ENCODE peak calls at places on chromosomes 11 and 22, in ten cellular contexts. One of them, this sample, is unnamed.

GRCh38 chr11:76631566-76632308 is 38.8 kb downstream of the LRRC32 start:
- DNase-seq in HFF-Myc: no peak
- DNase-seq in bronchial epithelial cell: no peak
- DNase-seq in lower lobe of right lung: no peak
- DNase-seq in nephron progenitor cell: no peak
- DNase-seq in pancreas: no peak
- DNase-seq in AG04450: no peak
- DNase-seq in glutamatergic neuron: no peak
- DNase-seq in H1: no peak
- DNase-seq in GM23338: no peak
- DNase-seq in this sample: no peak

GRCh38 chr11:22875869-22876473 is 15.7 kb upstream of the CCDC179 start:
- DNase-seq in glutamatergic neuron: peak
- DNase-seq in lower lobe of right lung: no peak
- DNase-seq in bronchial epithelial cell: peak
- DNase-seq in GM23338: peak
- DNase-seq in HFF-Myc: peak
- DNase-seq in nephron progenitor cell: peak
- DNase-seq in AG04450: peak
- DNase-seq in H1: no peak
- DNase-seq in pancreas: peak
- DNase-seq in this sample: peak

GRCh38 chr22:42608481-42609361 is 6.0 kb downstream of the POLDIP3 start:
- DNase-seq in bronchial epithelial cell: peak
- DNase-seq in lower lobe of right lung: no peak
- DNase-seq in HFF-Myc: no peak
- DNase-seq in pancreas: no peak
- DNase-seq in nephron progenitor cell: no peak
- DNase-seq in H1: no peak
- DNase-seq in AG04450: peak
- DNase-seq in GM23338: no peak
- DNase-seq in glutamatergic neuron: no peak
- DNase-seq in this sample: no peak

GRCh38 chr22:47572443-47572842 is 810.0 kb downstream of the TBC1D22A start:
- DNase-seq in bronchial epithelial cell: no peak
- DNase-seq in nephron progenitor cell: no peak
- DNase-seq in H1: no peak
- DNase-seq in HFF-Myc: no peak
- DNase-seq in GM23338: no peak
- DNase-seq in lower lobe of right lung: no peak
- DNase-seq in glutamatergic neuron: no peak
- DNase-seq in AG04450: no peak
- DNase-seq in pancreas: no peak
- DNase-seq in this sample: no peak

GRCh38 chr11:42657169-42657568 is 654.6 kb upstream of the API5 start:
- DNase-seq in bronchial epithelial cell: no peak
- DNase-seq in AG04450: no peak
- DNase-seq in glutamatergic neuron: no peak
- DNase-seq in HFF-Myc: no peak
- DNase-seq in lower lobe of right lung: no peak
- DNase-seq in H1: no peak
- DNase-seq in nephron progenitor cell: no peak
- DNase-seq in GM23338: no peak
- DNase-seq in pancreas: no peak
- DNase-seq in this sample: no peak

GRCh38 chr11:105915036-105915435 is 107.0 kb downstream of the MSANTD4 start:
- DNase-seq in H1: no peak
- DNase-seq in pancreas: no peak
- DNase-seq in HFF-Myc: no peak
- DNase-seq in nephron progenitor cell: no peak
- DNase-seq in lower lobe of right lung: no peak
- DNase-seq in bronchial epithelial cell: no peak
- DNase-seq in AG04450: no peak
- DNase-seq in GM23338: peak
- DNase-seq in glutamatergic neuron: no peak
- DNase-seq in this sample: no peak

GRCh38 chr22:23225724-23226496 is 45.6 kb downstream of the BCR start:
- DNase-seq in HFF-Myc: no peak
- DNase-seq in H1: no peak
- DNase-seq in bronchial epithelial cell: peak
- DNase-seq in AG04450: no peak
- DNase-seq in glutamatergic neuron: no peak
- DNase-seq in GM23338: no peak
- DNase-seq in pancreas: peak
- DNase-seq in nephron progenitor cell: no peak
- DNase-seq in lower lobe of right lung: peak
- DNase-seq in this sample: no peak

GRCh38 chr11:121699801-121700200 is 247.0 kb upstream of the SORL1-AS1 start:
- DNase-seq in glutamatergic neuron: no peak
- DNase-seq in HFF-Myc: no peak
- DNase-seq in nephron progenitor cell: no peak
- DNase-seq in GM23338: no peak
- DNase-seq in pancreas: no peak
- DNase-seq in H1: no peak
- DNase-seq in bronchial epithelial cell: no peak
- DNase-seq in AG04450: no peak
- DNase-seq in lower lobe of right lung: no peak
- DNase-seq in this sample: no peak

GRCh38 chr11:12693075-12693473 is 18.9 kb downstream of the TEAD1 start:
- DNase-seq in GM23338: no peak
- DNase-seq in pancreas: no peak
- DNase-seq in H1: no peak
- DNase-seq in nephron progenitor cell: no peak
- DNase-seq in glutamatergic neuron: no peak
- DNase-seq in lower lobe of right lung: no peak
- DNase-seq in bronchial epithelial cell: no peak
- DNase-seq in AG04450: no peak
- DNase-seq in HFF-Myc: no peak
- DNase-seq in this sample: no peak

GRCh38 chr11:12691473-12691872 is 17.3 kb downstream of the TEAD1 start:
- DNase-seq in glutamatergic neuron: no peak
- DNase-seq in AG04450: no peak
- DNase-seq in HFF-Myc: peak
- DNase-seq in GM23338: no peak
- DNase-seq in pancreas: no peak
- DNase-seq in nephron progenitor cell: no peak
- DNase-seq in H1: no peak
- DNase-seq in bronchial epithelial cell: no peak
- DNase-seq in lower lobe of right lung: no peak
- DNase-seq in this sample: no peak

GRCh38 chr11:12693485-12694181 is 19.4 kb downstream of the TEAD1 start:
- DNase-seq in GM23338: no peak
- DNase-seq in bronchial epithelial cell: peak
- DNase-seq in nephron progenitor cell: no peak
- DNase-seq in pancreas: peak
- DNase-seq in glutamatergic neuron: no peak
- DNase-seq in H1: no peak
- DNase-seq in HFF-Myc: peak
- DNase-seq in lower lobe of right lung: peak
- DNase-seq in AG04450: peak
- DNase-seq in this sample: peak

GRCh38 chr11:12694182-12694531 is 19.9 kb downstream of the TEAD1 start:
- DNase-seq in AG04450: no peak
- DNase-seq in bronchial epithelial cell: peak
- DNase-seq in H1: no peak
- DNase-seq in GM23338: peak
- DNase-seq in pancreas: peak
- DNase-seq in nephron progenitor cell: no peak
- DNase-seq in lower lobe of right lung: peak
- DNase-seq in glutamatergic neuron: no peak
- DNase-seq in HFF-Myc: no peak
- DNase-seq in this sample: no peak

DNA sequence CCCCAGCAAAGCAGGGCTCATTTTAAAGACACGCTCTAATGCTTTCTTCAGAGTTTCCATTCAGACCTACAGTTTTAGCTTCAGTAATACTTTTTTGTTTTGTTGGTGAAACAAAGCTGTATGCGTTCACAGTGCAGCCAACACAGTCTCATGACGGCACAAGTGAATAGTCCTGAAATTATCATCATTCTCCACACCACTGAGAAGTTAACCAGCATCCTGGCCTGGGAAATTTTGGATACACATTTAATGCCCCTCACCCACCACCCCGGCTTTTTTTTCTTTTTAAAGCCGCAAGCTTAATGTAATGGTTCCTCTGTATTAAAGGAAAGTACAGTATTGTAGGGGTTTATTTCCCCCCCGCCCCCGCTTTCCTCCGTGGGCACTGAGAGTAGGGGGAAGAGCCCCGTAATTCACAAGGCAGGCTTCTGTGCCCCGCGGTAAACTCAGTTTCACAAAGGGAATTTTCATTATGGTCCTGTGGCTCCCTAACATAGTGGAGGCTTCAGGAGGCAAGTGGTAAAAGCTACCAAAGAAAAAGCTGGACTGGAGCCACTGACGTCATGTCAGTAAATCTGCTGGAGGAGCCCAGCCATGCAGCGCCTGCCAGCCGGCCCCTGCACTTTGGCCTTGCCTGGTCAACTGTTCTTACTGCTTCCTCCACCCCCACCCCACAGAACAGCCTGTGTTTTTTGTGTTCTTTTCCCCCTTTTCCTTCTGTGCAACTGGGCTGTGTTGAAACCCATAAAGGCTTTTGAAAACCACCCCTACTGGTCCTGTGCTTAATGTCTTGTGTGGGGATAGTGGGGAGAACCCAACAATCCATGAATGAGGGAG is 18.2 kb downstream of the TEAD1 start:
- DNase-seq in H1: no peak
- DNase-seq in nephron progenitor cell: peak
- DNase-seq in HFF-Myc: peak
- DNase-seq in glutamatergic neuron: peak
- DNase-seq in pancreas: peak
- DNase-seq in lower lobe of right lung: peak
- DNase-seq in bronchial epithelial cell: peak
- DNase-seq in AG04450: peak
- DNase-seq in GM23338: no peak
- DNase-seq in this sample: peak
- TF ChIP-seq CTCF in H1: no peak
- TF ChIP-seq CTCF in nephron progenitor cell: no peak
- TF ChIP-seq CTCF in HFF-Myc: no peak
- TF ChIP-seq CTCF in glutamatergic neuron: no peak
- TF ChIP-seq CTCF in pancreas: no peak
- TF ChIP-seq CTCF in lower lobe of right lung: no peak
- TF ChIP-seq CTCF in bronchial epithelial cell: no peak
- TF ChIP-seq CTCF in AG04450: peak
- TF ChIP-seq CTCF in GM23338: no peak
- TF ChIP-seq CTCF in this sample: no peak

GRCh38 chr11:72217856-72218745 is 1.5 kb downstream of the FOLR2 start:
- DNase-seq in GM23338: no peak
- DNase-seq in H1: no peak
- DNase-seq in glutamatergic neuron: no peak
- DNase-seq in lower lobe of right lung: no peak
- DNase-seq in bronchial epithelial cell: no peak
- DNase-seq in nephron progenitor cell: no peak
- DNase-seq in HFF-Myc: no peak
- DNase-seq in AG04450: no peak
- DNase-seq in pancreas: peak
- DNase-seq in this sample: no peak
- TF ChIP-seq CTCF in GM23338: no peak
- TF ChIP-seq CTCF in H1: no peak
- TF ChIP-seq CTCF in glutamatergic neuron: no peak
- TF ChIP-seq CTCF in lower lobe of right lung: no peak
- TF ChIP-seq CTCF in bronchial epithelial cell: no peak
- TF ChIP-seq CTCF in nephron progenitor cell: no peak
- TF ChIP-seq CTCF in HFF-Myc: no peak
- TF ChIP-seq CTCF in AG04450: no peak
- TF ChIP-seq CTCF in pancreas: no peak
- TF ChIP-seq CTCF in this sample: no peak

GRCh38 chr11:119995730-119996491 is 142.0 kb downstream of the TRIM29 start:
- DNase-seq in nephron progenitor cell: no peak
- DNase-seq in pancreas: no peak
- DNase-seq in H1: no peak
- DNase-seq in lower lobe of right lung: no peak
- DNase-seq in glutamatergic neuron: no peak
- DNase-seq in AG04450: no peak
- DNase-seq in HFF-Myc: no peak
- DNase-seq in bronchial epithelial cell: no peak
- DNase-seq in GM23338: no peak
- DNase-seq in this sample: no peak

GRCh38 chr11:119996556-119996955 is 141.4 kb downstream of the TRIM29 start:
- DNase-seq in nephron progenitor cell: no peak
- DNase-seq in HFF-Myc: no peak
- DNase-seq in lower lobe of right lung: no peak
- DNase-seq in glutamatergic neuron: no peak
- DNase-seq in bronchial epithelial cell: no peak
- DNase-seq in GM23338: no peak
- DNase-seq in AG04450: no peak
- DNase-seq in H1: no peak
- DNase-seq in pancreas: no peak
- DNase-seq in this sample: no peak

GRCh38 chr11:120001161-120002135 is 136.5 kb downstream of the TRIM29 start:
- DNase-seq in GM23338: no peak
- DNase-seq in bronchial epithelial cell: no peak
- DNase-seq in HFF-Myc: no peak
- DNase-seq in glutamatergic neuron: no peak
- DNase-seq in AG04450: no peak
- DNase-seq in lower lobe of right lung: no peak
- DNase-seq in nephron progenitor cell: no peak
- DNase-seq in H1: no peak
- DNase-seq in pancreas: no peak
- DNase-seq in this sample: no peak

GRCh38 chr11:119993732-119994131 is 144.2 kb downstream of the TRIM29 start:
- DNase-seq in HFF-Myc: no peak
- DNase-seq in lower lobe of right lung: no peak
- DNase-seq in bronchial epithelial cell: peak
- DNase-seq in glutamatergic neuron: no peak
- DNase-seq in AG04450: no peak
- DNase-seq in nephron progenitor cell: no peak
- DNase-seq in pancreas: no peak
- DNase-seq in H1: no peak
- DNase-seq in GM23338: peak
- DNase-seq in this sample: no peak

DNA sequence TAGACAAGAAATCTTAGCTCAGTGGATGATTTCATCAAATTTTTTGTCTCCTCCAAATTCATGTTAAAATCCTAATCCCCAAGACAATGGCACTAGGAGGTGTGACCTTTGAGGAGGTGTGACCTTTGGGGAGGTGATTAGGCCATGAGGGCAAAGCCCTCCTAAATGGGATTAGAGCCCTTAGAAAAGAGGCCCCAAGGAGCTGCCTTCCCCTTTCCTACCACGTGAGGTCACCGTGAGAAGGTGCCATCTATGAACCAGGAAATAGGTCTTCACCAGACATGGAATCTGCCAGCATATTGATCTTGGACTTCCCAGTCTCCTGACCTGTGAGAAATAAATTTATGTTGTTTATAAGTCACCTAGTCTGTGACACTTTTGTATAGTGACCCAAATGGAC is 138.7 kb downstream of the TRIM29 start:
- DNase-seq in H1: no peak
- DNase-seq in AG04450: no peak
- DNase-seq in GM23338: peak
- DNase-seq in lower lobe of right lung: no peak
- DNase-seq in nephron progenitor cell: no peak
- DNase-seq in HFF-Myc: no peak
- DNase-seq in bronchial epithelial cell: peak
- DNase-seq in glutamatergic neuron: no peak
- DNase-seq in pancreas: no peak
- DNase-seq in this sample: no peak
- TF ChIP-seq CTCF in H1: peak
- TF ChIP-seq CTCF in AG04450: no peak
- TF ChIP-seq CTCF in GM23338: peak
- TF ChIP-seq CTCF in lower lobe of right lung: no peak
- TF ChIP-seq CTCF in nephron progenitor cell: no peak
- TF ChIP-seq CTCF in HFF-Myc: peak
- TF ChIP-seq CTCF in bronchial epithelial cell: peak
- TF ChIP-seq CTCF in glutamatergic neuron: no peak
- TF ChIP-seq CTCF in pancreas: no peak
- TF ChIP-seq CTCF in this sample: no peak

DNA sequence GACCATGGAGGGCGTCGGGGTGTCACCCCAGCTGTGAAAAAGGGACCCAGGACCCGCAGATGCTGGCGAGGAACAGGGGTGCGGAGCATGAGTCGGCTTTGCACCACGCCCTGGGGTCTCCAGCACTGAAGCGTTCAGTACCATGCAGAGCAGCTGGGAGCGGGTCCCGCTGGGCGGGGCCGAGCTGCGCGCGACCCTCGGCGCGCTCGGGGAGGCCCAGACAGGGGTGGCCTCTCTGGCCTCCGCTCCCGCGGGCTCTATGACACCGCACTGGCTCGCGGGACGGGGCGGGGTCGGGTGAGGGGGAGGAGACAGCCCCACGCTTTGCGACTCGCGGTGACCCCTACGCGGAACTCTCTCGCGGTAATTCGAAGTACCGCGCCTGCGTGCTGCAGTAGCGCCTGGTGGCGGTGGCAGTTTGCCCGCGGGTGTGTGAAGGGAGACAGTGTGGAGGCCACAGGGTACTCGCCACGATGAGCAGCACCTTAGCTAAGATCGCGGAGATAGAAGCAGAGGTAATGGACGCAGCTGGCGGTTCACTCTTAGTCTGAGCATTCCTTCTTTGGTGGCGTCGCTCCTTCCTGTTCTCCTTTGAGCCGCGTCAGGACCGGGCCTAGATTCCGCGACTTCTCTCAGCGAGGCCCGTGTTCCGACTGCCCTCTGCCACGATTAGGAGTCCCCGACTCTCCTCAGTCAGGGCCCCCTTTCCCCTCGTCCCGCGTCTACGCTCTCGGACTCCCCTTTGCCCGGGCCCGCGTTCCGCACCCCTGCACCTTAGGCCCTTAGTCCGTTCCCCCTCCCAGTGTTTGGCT is at the start of gene DRG1:
- DNase-seq in AG04450: peak
- DNase-seq in bronchial epithelial cell: peak
- DNase-seq in lower lobe of right lung: peak
- DNase-seq in glutamatergic neuron: peak
- DNase-seq in GM23338: peak
- DNase-seq in H1: peak
- DNase-seq in nephron progenitor cell: peak
- DNase-seq in HFF-Myc: peak
- DNase-seq in pancreas: peak
- DNase-seq in this sample: peak
- TF ChIP-seq CTCF in AG04450: no peak
- TF ChIP-seq CTCF in bronchial epithelial cell: no peak
- TF ChIP-seq CTCF in lower lobe of right lung: peak
- TF ChIP-seq CTCF in glutamatergic neuron: no peak
- TF ChIP-seq CTCF in GM23338: no peak
- TF ChIP-seq CTCF in H1: no peak
- TF ChIP-seq CTCF in nephron progenitor cell: no peak
- TF ChIP-seq CTCF in HFF-Myc: no peak
- TF ChIP-seq CTCF in pancreas: no peak
- TF ChIP-seq CTCF in this sample: no peak